ENCODE peak calls at places on chromosomes 2 and 18, in eight cellular contexts. U is tibial artery, G is thoracic aorta, F is vagina, A is stomach, Q is WERI-Rb-1, K is PC-9, Z is PC-3. X is an unnamed sample.

GRCh38 chr2:128405981-128406601 is 87.4 kb upstream of the HS6ST1 start:
- DNase-seq in Z (no peak), G (no peak), K (no peak), F (peak), U (peak), Q (peak), A (peak), X (no peak)

GRCh38 chr2:195658541-195658890 is 1.5 kb downstream of the SLC39A10 start:
- DNase-seq in Z (peak), Q (no peak), A (no peak), F (no peak), K (peak), U (no peak), G (no peak), X (peak)

GRCh38 chr2:112163541-112163981 is 25.4 kb downstream of the FBLN7 start:
- DNase-seq in Z (no peak), F (no peak), A (no peak), Q (no peak), K (no peak), G (no peak), U (peak), X (no peak)

GRCh38 chr2:60884795-60885194 is 3.4 kb downstream of the REL start:
- DNase-seq in G (no peak), A (no peak), U (no peak), Q (no peak), F (no peak), K (no peak), Z (no peak), X (no peak)

GRCh38 chr2:101501443-101501842 is 26.5 kb upstream of the RFX8 start:
- DNase-seq in Q (no peak), F (no peak), G (no peak), K (no peak), U (no peak), A (no peak), Z (peak), X (no peak)

GRCh38 chr2:220789961-220790360 is 782.1 kb downstream of the EPHA4 start:
- DNase-seq in Z (peak), K (no peak), Q (no peak), A (no peak), U (no peak), G (no peak), F (no peak), X (no peak)

GRCh38 chr2:142521492-142521891 is 356.0 kb upstream of the KYNU start:
- DNase-seq in Q (no peak), F (no peak), K (no peak), Z (no peak), G (no peak), A (no peak), U (no peak), X (no peak)

GRCh38 chr2:14752294-14752693 is 119.8 kb downstream of the LRATD1 start:
- DNase-seq in Q (no peak), U (no peak), Z (peak), K (no peak), A (no peak), F (no peak), G (no peak), X (no peak)

GRCh38 chr2:223692227-223692947 is 90.2 kb upstream of the SCG2 start:
- DNase-seq in A (peak), K (peak), Z (peak), F (no peak), G (no peak), U (no peak), Q (peak), X (no peak)

GRCh38 chr2:32479224-32479623 is 122.4 kb downstream of the BIRC6 start:
- DNase-seq in F (no peak), K (no peak), Z (no peak), Q (no peak), U (no peak), A (no peak), G (no peak), X (no peak)

GRCh38 chr2:139033300-139033699 is 253.1 kb upstream of the NXPH2 start:
- DNase-seq in U (no peak), Z (peak), F (no peak), A (no peak), Q (no peak), G (no peak), K (no peak), X (no peak)

GRCh38 chr18:5104246-5104645 is 92.8 kb downstream of the AKAIN1 start:
- DNase-seq in Z (no peak), Q (no peak), A (no peak), F (no peak), K (no peak), U (no peak), G (no peak), X (no peak)

GRCh38 chr2:137966043-137966442 is 1.8 kb downstream of the HNMT start:
- DNase-seq in A (no peak), Q (no peak), U (no peak), G (no peak), Z (no peak), F (no peak), K (no peak), X (no peak)

GRCh38 chr2:235636471-235637005 is 142.7 kb downstream of the AGAP1 start:
- DNase-seq in Q (no peak), K (no peak), Z (no peak), G (no peak), U (no peak), A (no peak), F (no peak), X (no peak)

GRCh38 chr2:108573070-108573469 is 38.8 kb downstream of the LIMS1 start:
- DNase-seq in G (no peak), Z (peak), K (no peak), U (no peak), A (no peak), F (no peak), Q (no peak), X (no peak)

GRCh38 chr18:55634545-55634944 is 46.6 kb upstream of the TCF4 start:
- DNase-seq in Q (no peak), Z (peak), K (no peak), A (no peak), G (no peak), F (no peak), U (no peak), X (peak)

GRCh38 chr2:206642075-206643025 is at the start of gene FAM237A:
- DNase-seq in Q (no peak), U (no peak), A (no peak), K (no peak), F (no peak), Z (peak), G (no peak), X (peak)

GRCh38 chr2:66443977-66444855 is 9.3 kb downstream of the MEIS1 start:
- DNase-seq in K (no peak), F (no peak), U (no peak), Z (no peak), A (no peak), G (no peak), Q (no peak), X (no peak)

GRCh38 chr18:377088-377487 is 109.2 kb upstream of the THOC1 start:
- DNase-seq in Q (no peak), K (no peak), Z (no peak), A (no peak), G (no peak), U (no peak), F (no peak), X (no peak)

GRCh38 chr2:56682397-56682760 is 498.6 kb downstream of the CCDC85A start:
- DNase-seq in F (no peak), G (no peak), A (no peak), K (no peak), U (no peak), Q (no peak), Z (no peak), X (no peak)

GRCh38 chr2:20145497-20146193 is 79.3 kb downstream of the SDC1 start:
- DNase-seq in F (no peak), K (peak), Z (no peak), U (no peak), G (no peak), Q (no peak), A (peak), X (no peak)

GRCh38 chr18:52288403-52289004 is 51.5 kb upstream of the DCC start:
- DNase-seq in G (no peak), Q (peak), Z (peak), K (peak), U (no peak), F (no peak), A (peak), X (no peak)

GRCh38 chr2:72254831-72255447 is 107.3 kb upstream of the CYP26B1 start:
- DNase-seq in A (no peak), Z (no peak), Q (no peak), F (no peak), K (no peak), G (no peak), U (no peak), X (no peak)

GRCh38 chr18:9577361-9577760 is 37.0 kb downstream of the PPP4R1 start:
- DNase-seq in U (no peak), F (no peak), K (no peak), Z (no peak), G (no peak), A (no peak), Q (no peak), X (no peak)

GRCh38 chr2:240586919-240587800 is 626 bp downstream of the CAPN10 start:
- DNase-seq in F (no peak), A (peak), Z (peak), U (no peak), Q (peak), G (no peak), K (peak), X (no peak)

GRCh38 chr2:12271589-12271984 is 445.1 kb upstream of the TRIB2 start:
- DNase-seq in K (no peak), F (no peak), Z (no peak), G (no peak), Q (no peak), A (no peak), U (no peak), X (no peak)
- H3K27ac ChIP-seq in K (no peak), F (no peak), Z (no peak), G (no peak), Q (no peak), A (no peak), U (no peak), X (no peak)

GRCh38 chr2:189142893-189143759 is 36.4 kb downstream of the COL5A2 start:
- DNase-seq in K (peak), U (no peak), Q (peak), G (no peak), F (no peak), Z (peak), A (peak), X (no peak)
- TF ChIP-seq CTCF in K (peak), U (peak), Q (peak), G (no peak), F (peak), Z (peak), A (peak), X (peak)

GRCh38 chr2:231396058-231396821 is 730 bp downstream of the B3GNT7 start:
- DNase-seq in G (no peak), Z (no peak), Q (no peak), K (no peak), U (no peak), F (no peak), A (no peak), X (no peak)

GRCh38 chr2:231395188-231396057 is at the start of gene B3GNT7:
- DNase-seq in Q (no peak), A (peak), G (no peak), U (no peak), F (no peak), K (peak), Z (no peak), X (no peak)

GRCh38 chr2:231392431-231393148 is 2.9 kb upstream of the B3GNT7 start:
- DNase-seq in Q (no peak), U (no peak), A (no peak), F (no peak), Z (no peak), K (no peak), G (no peak), X (no peak)

GRCh38 chr2:231393149-231394131 is 2.1 kb upstream of the B3GNT7 start:
- DNase-seq in F (no peak), G (no peak), U (no peak), Z (no peak), K (no peak), A (no peak), Q (peak), X (no peak)

DNA sequence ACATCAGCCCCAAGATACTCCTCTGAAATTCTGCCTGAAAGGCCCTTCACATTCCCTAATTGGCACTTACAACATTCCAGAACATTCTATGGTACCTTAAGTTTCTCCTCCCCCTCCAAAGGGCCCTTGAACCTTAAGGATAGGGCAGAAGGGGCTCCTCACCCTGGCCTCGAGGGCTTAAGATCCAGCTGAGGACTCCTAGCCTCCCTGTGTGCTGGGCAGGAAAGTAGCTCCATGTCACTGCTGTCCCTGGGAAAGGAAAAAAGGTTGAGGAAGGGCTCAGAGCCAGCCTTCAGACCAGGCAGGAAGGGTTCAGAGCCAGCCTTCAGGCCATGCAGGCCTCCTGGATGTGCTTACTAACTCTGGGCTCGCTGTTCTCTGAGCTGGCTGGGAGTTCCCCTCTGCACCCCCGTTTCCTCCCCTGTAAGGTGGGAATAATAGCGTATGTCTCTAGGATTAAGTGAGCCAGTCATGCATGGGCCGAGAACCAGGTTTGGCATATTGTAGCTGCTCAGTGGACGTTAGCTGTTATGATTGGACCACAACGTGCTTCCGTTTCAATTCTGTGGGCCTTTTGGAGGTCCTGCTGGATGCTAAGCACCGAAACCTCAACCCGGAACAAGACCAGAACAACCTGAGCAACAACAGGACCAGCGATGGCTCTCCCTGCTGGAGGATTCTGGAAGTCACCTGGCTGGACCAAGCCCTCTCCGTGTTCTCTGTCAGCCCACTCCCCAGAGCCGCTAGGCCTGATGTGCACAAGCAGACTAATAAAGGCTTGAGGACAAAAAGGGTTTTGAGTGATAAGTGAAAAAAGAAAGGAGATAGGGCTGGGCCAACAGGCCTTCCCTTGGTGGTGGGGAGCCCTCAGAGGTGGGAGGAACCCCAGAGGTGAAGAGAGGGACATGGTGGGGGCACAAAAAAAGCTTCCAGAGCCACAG is 1.0 kb upstream of the B3GNT7 start:
- DNase-seq in K (no peak), Z (peak), F (no peak), U (no peak), G (no peak), A (no peak), Q (no peak), X (no peak)
- H3K4me3 ChIP-seq in K (no peak), Z (no peak), F (no peak), U (no peak), G (peak), A (peak), Q (no peak), X (no peak)

GRCh38 chr2:120651818-120652217 is 83.8 kb upstream of the GLI2 start:
- DNase-seq in K (no peak), A (no peak), Q (no peak), F (no peak), Z (no peak), G (no peak), U (no peak), X (no peak)
- H3K27ac ChIP-seq in K (no peak), A (no peak), Q (no peak), F (no peak), Z (no peak), G (no peak), U (no peak), X (no peak)

GRCh38 chr18:53918091-53918490 is 306.4 kb downstream of the MBD2 start:
- DNase-seq in Q (no peak), Z (no peak), F (no peak), K (no peak), G (no peak), A (no peak), U (no peak), X (no peak)
- TF ChIP-seq CTCF in Q (no peak), Z (no peak), F (no peak), K (no peak), G (no peak), A (no peak), U (no peak), X (no peak)

GRCh38 chr2:186693446-186693842 is 416 bp upstream of the FAM171B start:
- DNase-seq in K (no peak), G (no peak), F (no peak), Q (no peak), Z (no peak), U (no peak), A (no peak), X (no peak)
- H3K4me3 ChIP-seq in K (peak), G (peak), F (peak), Q (peak), Z (peak), U (peak), A (peak), X (peak)

GRCh38 chr18:21743166-21743831 is 2.7 kb downstream of the MIB1 start:
- DNase-seq in K (no peak), U (no peak), G (no peak), F (no peak), Q (no peak), A (no peak), Z (no peak), X (no peak)

GRCh38 chr18:21747268-21747667 is 6.7 kb downstream of the MIB1 start:
- DNase-seq in F (no peak), U (no peak), G (no peak), A (no peak), Z (no peak), K (no peak), Q (no peak), X (no peak)

GRCh38 chr18:21742323-21742687 is 1.7 kb downstream of the MIB1 start:
- DNase-seq in F (no peak), A (no peak), Z (peak), K (no peak), U (no peak), Q (no peak), G (no peak), X (no peak)

GRCh38 chr18:21745234-21745633 is 4.6 kb downstream of the MIB1 start:
- DNase-seq in F (no peak), Q (no peak), G (no peak), A (no peak), K (no peak), U (no peak), Z (no peak), X (no peak)

GRCh38 chr18:21747764-21748693 is 7.4 kb downstream of the MIB1 start:
- DNase-seq in U (no peak), K (no peak), A (no peak), Q (no peak), Z (no peak), F (no peak), G (no peak), X (no peak)
- H3K27ac ChIP-seq in U (no peak), K (no peak), A (no peak), Q (no peak), Z (no peak), F (no peak), G (no peak), X (no peak)

GRCh38 chr2:157304811-157305712 is 20.6 kb downstream of the ERMN start:
- DNase-seq in A (no peak), Q (peak), U (no peak), Z (peak), K (no peak), F (no peak), G (no peak), X (peak)

GRCh38 chr2:157305713-157306110 is 19.9 kb downstream of the ERMN start:
- DNase-seq in Z (no peak), U (no peak), K (no peak), G (no peak), F (no peak), Q (no peak), A (no peak), X (no peak)

GRCh38 chr2:157303612-157304011 is 22.0 kb downstream of the ERMN start:
- DNase-seq in A (no peak), K (no peak), Q (no peak), F (no peak), Z (no peak), G (no peak), U (no peak), X (no peak)

GRCh38 chr2:157302492-157303099 is 23.0 kb downstream of the ERMN start:
- DNase-seq in G (no peak), A (no peak), K (no peak), F (no peak), U (no peak), Z (peak), Q (peak), X (peak)

DNA sequence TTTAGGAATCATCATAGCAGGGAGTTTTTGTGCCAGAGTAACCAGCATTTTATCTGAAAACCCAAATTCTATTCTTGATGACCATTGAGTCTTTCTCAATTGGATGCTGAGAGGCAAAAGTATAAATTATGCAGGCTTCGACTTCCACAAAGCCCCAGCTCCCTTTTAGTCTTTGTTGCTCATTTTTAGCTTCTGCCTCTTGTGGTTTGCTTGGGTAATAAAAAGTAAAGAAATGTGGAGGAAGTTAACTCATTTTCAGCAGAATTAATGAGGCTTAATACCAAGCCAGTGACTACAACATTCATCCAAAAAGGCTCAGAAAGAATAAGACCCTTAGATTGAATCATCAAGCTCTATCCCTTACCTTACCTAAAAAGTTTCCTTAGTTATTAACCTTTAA is 18.6 kb downstream of the ERMN start:
- DNase-seq in A (no peak), U (no peak), K (no peak), G (no peak), Z (peak), F (no peak), Q (no peak), X (no peak)
- TF ChIP-seq CTCF in A (no peak), U (no peak), K (peak), G (no peak), Z (peak), F (no peak), Q (no peak), X (peak)

DNA sequence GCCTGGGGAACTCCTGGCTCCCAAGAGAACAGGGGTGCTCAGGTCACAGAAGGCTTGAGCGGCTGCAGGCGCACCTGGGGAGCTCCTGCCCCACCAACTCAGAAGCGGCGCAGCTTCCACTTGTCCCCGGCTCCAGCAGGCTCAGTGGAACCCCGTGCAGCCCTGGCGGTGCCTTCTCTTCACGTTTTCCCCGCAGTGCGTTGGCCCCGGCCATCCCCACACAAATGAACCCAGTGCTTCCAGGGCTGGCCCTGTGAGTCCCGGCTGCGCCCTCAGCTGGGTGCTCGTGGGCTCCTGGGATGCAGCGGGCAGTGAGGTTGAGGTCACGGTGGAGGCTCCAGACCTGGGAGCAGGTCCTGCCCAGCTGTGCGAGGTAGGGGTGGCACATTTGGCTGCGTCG is 17.9 kb upstream of the MBD2 start:
- DNase-seq in A (no peak), K (no peak), F (no peak), Z (no peak), Q (no peak), U (no peak), G (no peak), X (no peak)
- H3K4me3 ChIP-seq in A (no peak), K (no peak), F (no peak), Z (no peak), Q (no peak), U (no peak), G (no peak), X (no peak)